ENCODE peak calls at places on chromosomes 1 and 21, in four cellular contexts. T is body of pancreas, H is pancreas, C is prostate gland. V is an unnamed sample. For H3K4me1, the result is how much of the 10 kb centered on the place peaks cover.

GRCh38 chr1:210232524-210233215 is at the start of gene SERTAD4:
- DNase-seq in H (peak), C (peak), T (peak), V (peak)

GRCh38 chr21:45819478-45820170 is 161.9 kb upstream of the COL6A1 start:
- DNase-seq in T (no peak), C (no peak), H (no peak), V (no peak)

GRCh38 chr1:212074313-212074712 is 38.8 kb downstream of the DTL start:
- DNase-seq in H (no peak), T (no peak), C (no peak), V (no peak)

GRCh38 chr1:160789702-160790611 is 6.0 kb upstream of the LY9 start:
- DNase-seq in T (no peak), C (no peak), H (no peak), V (no peak)

GRCh38 chr1:34869754-34870153 is 10.2 kb upstream of the SMIM12 start:
- DNase-seq in H (no peak), T (no peak), C (no peak), V (no peak)

GRCh38 chr1:30195424-30196134 is 527.8 kb downstream of the MATN1 start:
- DNase-seq in C (no peak), H (no peak), T (no peak), V (no peak)

GRCh38 chr1:155983191-155984023 is 5.1 kb upstream of the ARHGEF2 start:
- DNase-seq in C (no peak), H (no peak), T (no peak), V (no peak)

GRCh38 chr1:23867542-23867952 is 543 bp downstream of the FUCA1 start:
- DNase-seq in C (no peak), H (no peak), T (no peak), V (peak)

GRCh38 chr1:153795934-153796785 is 21.0 kb downstream of the SLC27A3 start:
- DNase-seq in C (no peak), H (no peak), T (peak), V (peak)

GRCh38 chr1:91124989-91125417 is 103.2 kb upstream of the ZNF644 start:
- DNase-seq in H (no peak), C (no peak), T (no peak), V (no peak)

GRCh38 chr1:62076286-62076685 is 118.4 kb upstream of the L1TD1 start:
- DNase-seq in H (no peak), T (no peak), C (no peak), V (no peak)

GRCh38 chr1:207972350-207972749 is 61.4 kb upstream of the CD34 start:
- DNase-seq in C (no peak), T (no peak), H (no peak), V (no peak)

GRCh38 chr1:15100369-15101111 is 53.0 kb upstream of the TMEM51 start:
- DNase-seq in T (peak), H (peak), C (peak), V (peak)

GRCh38 chr1:60281360-60281932 is 207.9 kb upstream of the C1orf87 start:
- DNase-seq in H (peak), C (peak), T (peak), V (peak)

GRCh38 chr21:35111531-35111930 is 62.4 kb upstream of the RUNX1 start:
- DNase-seq in C (peak), H (no peak), T (no peak), V (no peak)

GRCh38 chr1:226532553-226532952 is 16.0 kb upstream of the STUM start:
- DNase-seq in C (no peak), H (no peak), T (no peak), V (no peak)

GRCh38 chr1:9183898-9184297 is 50.7 kb upstream of the H6PD start:
- DNase-seq in H (no peak), T (no peak), C (no peak), V (no peak)

GRCh38 chr21:44923481-44924084 is 2.9 kb upstream of the ITGB2 start:
- DNase-seq in H (no peak), C (no peak), T (no peak), V (no peak)

GRCh38 chr1:89594096-89594740 is 38.7 kb upstream of the LRRC8C start:
- DNase-seq in H (no peak), T (no peak), C (no peak), V (no peak)

GRCh38 chr1:87933171-87933570 is 604.5 kb downstream of the LMO4 start:
- DNase-seq in C (no peak), T (no peak), H (no peak), V (no peak)

GRCh38 chr1:9904571-9904970 is 5.5 kb downstream of the CTNNBIP1 start:
- DNase-seq in C (no peak), T (no peak), H (no peak), V (no peak)

GRCh38 chr21:31213787-31214186 is 130.3 kb downstream of the TIAM1 start:
- DNase-seq in H (no peak), C (no peak), T (no peak), V (no peak)

GRCh38 chr21:28776251-28776650 is 216.4 kb downstream of the LTN1 start:
- DNase-seq in T (no peak), C (no peak), H (no peak), V (no peak)

GRCh38 chr1:236673284-236673919 is 12.9 kb upstream of the ACTN2 start:
- DNase-seq in C (no peak), T (no peak), H (no peak), V (no peak)

GRCh38 chr1:158028956-158029355 is 35.5 kb downstream of the KIRREL1 start:
- DNase-seq in T (no peak), H (no peak), C (peak), V (no peak)

GRCh38 chr1:219299420-219299819 is 125.7 kb downstream of the LYPLAL1 start:
- DNase-seq in T (no peak), C (no peak), H (no peak), V (no peak)

GRCh38 chr1:20037877-20038276 is 32.1 kb upstream of the PLA2G5 start:
- DNase-seq in H (no peak), T (no peak), C (no peak), V (no peak)

DNA sequence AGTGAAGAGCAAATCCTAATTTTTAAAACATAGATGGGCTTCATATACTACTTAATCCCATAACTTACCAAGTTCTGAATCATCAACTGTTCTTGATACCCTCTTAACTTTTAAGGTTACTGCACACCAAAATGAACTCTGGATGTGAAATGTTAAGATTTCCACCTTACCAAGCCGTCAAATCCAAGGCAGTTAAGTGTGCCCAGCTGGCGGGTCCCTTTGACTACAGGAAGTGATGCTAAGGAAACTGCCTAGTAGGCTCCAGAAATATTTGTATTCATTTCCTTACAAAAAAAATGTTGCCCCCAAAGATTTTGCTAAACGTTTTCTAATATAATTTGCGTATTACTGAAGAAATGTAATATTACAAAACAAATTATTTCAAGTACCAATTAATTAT is 10.7 kb downstream of the NRIP1 start:
- DNase-seq in C (no peak), H (no peak), T (no peak), V (no peak)
- H3K4me1 ChIP-seq in C (under half), H (under half), T (half or more), V (under half)

GRCh38 chr1:71343686-71344416 is 263.0 kb upstream of the ZRANB2 start:
- DNase-seq in C (no peak), H (no peak), T (no peak), V (no peak)
- TF ChIP-seq CTCF in C (no peak), H (no peak), T (no peak), V (no peak)

DNA sequence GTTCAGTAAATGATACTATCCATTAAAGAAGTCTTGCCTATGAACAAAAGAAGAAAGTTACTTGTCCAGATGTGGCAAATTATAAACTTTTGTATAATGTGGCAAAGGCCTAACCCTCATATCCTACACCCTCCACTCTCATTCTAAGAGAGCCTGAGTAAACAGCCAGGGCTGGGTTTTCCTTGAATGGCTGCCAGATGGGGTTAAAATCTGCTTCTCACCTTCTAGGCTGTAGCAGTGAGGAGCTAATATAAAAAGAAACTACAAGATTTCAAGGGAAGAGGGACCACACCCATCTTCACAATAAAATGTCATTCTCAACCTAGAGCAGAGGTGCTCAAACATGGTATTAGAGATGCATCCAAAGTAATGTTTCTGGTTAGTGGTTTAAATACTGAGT is 8.9 kb downstream of the RABIF start:
- DNase-seq in H (no peak), T (no peak), C (no peak), V (peak)
- H3K4me3 ChIP-seq in H (no peak), T (no peak), C (no peak), V (no peak)

GRCh38 chr1:171762143-171762563 is 19.3 kb upstream of the METTL13 start:
- DNase-seq in H (no peak), C (no peak), T (no peak), V (no peak)
- H3K4me1 ChIP-seq in H (under half), C (under half), T (under half), V (under half)

GRCh38 chr1:58901008-58901407 is 117.2 kb upstream of the JUN start:
- DNase-seq in T (peak), H (no peak), C (no peak), V (no peak)

GRCh38 chr1:58898739-58899580 is 115.1 kb upstream of the JUN start:
- DNase-seq in H (peak), T (peak), C (no peak), V (peak)

GRCh38 chr1:58900401-58900800 is 116.6 kb upstream of the JUN start:
- DNase-seq in T (no peak), H (no peak), C (no peak), V (no peak)

GRCh38 chr1:58902830-58903229 is 119.0 kb upstream of the JUN start:
- DNase-seq in H (no peak), C (no peak), T (no peak), V (no peak)

GRCh38 chr1:58899581-58900271 is 115.9 kb upstream of the JUN start:
- DNase-seq in C (no peak), T (no peak), H (no peak), V (peak)
- TF ChIP-seq CTCF in C (no peak), T (no peak), H (no peak), V (no peak)